ENCODE peak calls at places on chromosome 15, in six cellular contexts. Y is IMR-90, B is body of pancreas, N is GM12865, P is AG10803, I is thoracic aorta. F is an unnamed sample.

GRCh38 chr15:75751901-75752300 is 39.3 kb upstream of the CSPG4 start:
- DNase-seq in I (no peak), Y (no peak), N (no peak), B (no peak), P (no peak), F (no peak)

GRCh38 chr15:74129411-74130088 is 836 bp upstream of the ISLR2 start:
- DNase-seq in B (no peak), I (no peak), N (no peak), Y (no peak), P (no peak), F (no peak)

GRCh38 chr15:32994810-32995424 is 199.6 kb downstream of the FMN1 start:
- DNase-seq in B (no peak), Y (peak), I (no peak), N (peak), P (peak), F (peak)

GRCh38 chr15:74320358-74321247 is 46.8 kb downstream of the CYP11A1 start:
- DNase-seq in N (peak), B (peak), I (no peak), Y (peak), P (peak), F (peak)

GRCh38 chr15:63362196-63362595 is 19.4 kb downstream of the CA12 start:
- DNase-seq in I (no peak), B (peak), Y (no peak), N (no peak), P (no peak), F (no peak)

GRCh38 chr15:74208901-74209559 is 6.4 kb upstream of the STRA6 start:
- DNase-seq in P (peak), Y (peak), B (no peak), I (no peak), N (no peak), F (no peak)

GRCh38 chr15:94844533-94845390 is 613.4 kb downstream of the MCTP2 start:
- DNase-seq in P (peak), I (no peak), B (peak), N (no peak), Y (no peak), F (peak)

GRCh38 chr15:31442203-31443090 is 115.8 kb downstream of the KLF13 start:
- DNase-seq in I (no peak), Y (peak), N (peak), P (peak), B (no peak), F (peak)

GRCh38 chr15:58175955-58176354 is 37.8 kb downstream of the AQP9 start:
- DNase-seq in P (no peak), Y (no peak), B (no peak), N (no peak), I (no peak), F (no peak)

GRCh38 chr15:59176653-59177444 is 29.8 kb upstream of the LDHAL6B start:
- DNase-seq in N (no peak), I (no peak), Y (no peak), P (no peak), B (no peak), F (no peak)

GRCh38 chr15:93451822-93452221 is 362.8 kb upstream of the RGMA start:
- DNase-seq in P (no peak), B (no peak), N (no peak), I (no peak), Y (no peak), F (no peak)

GRCh38 chr15:67832031-67832551 is 6.8 kb downstream of the SKOR1 start:
- DNase-seq in Y (peak), B (no peak), P (peak), N (peak), I (no peak), F (peak)

GRCh38 chr15:37101634-37102314 is 1.4 kb upstream of the MEIS2 start:
- DNase-seq in P (peak), I (no peak), Y (peak), B (peak), N (peak), F (peak)

GRCh38 chr15:59290311-59291213 is 82.1 kb downstream of the MYO1E start:
- DNase-seq in N (peak), P (no peak), B (no peak), I (no peak), Y (no peak), F (no peak)

GRCh38 chr15:98896002-98896721 is 111.4 kb downstream of the PGPEP1L start:
- DNase-seq in I (no peak), B (no peak), N (no peak), Y (peak), P (peak), F (peak)

GRCh38 chr15:76337047-76337738 is 620 bp downstream of the ISL2 start:
- DNase-seq in P (peak), Y (peak), I (no peak), N (peak), B (no peak), F (peak)

GRCh38 chr15:60787737-60788513 is 309.0 kb upstream of the ICE2 start:
- DNase-seq in P (no peak), I (no peak), B (no peak), N (peak), Y (no peak), F (no peak)

GRCh38 chr15:62608369-62608768 is 434.2 kb upstream of the TPM1 start:
- DNase-seq in B (no peak), P (no peak), Y (no peak), N (no peak), I (no peak), F (no peak)

GRCh38 chr15:75705854-75706681 is 6.6 kb downstream of the CSPG4 start:
- DNase-seq in P (no peak), I (no peak), Y (no peak), N (no peak), B (no peak), F (no peak)

GRCh38 chr15:35293353-35294130 is 208.4 kb upstream of the NANOGP8 start:
- DNase-seq in N (peak), I (no peak), P (peak), B (no peak), Y (peak), F (peak)

GRCh38 chr15:45648521-45649200 is 13.8 kb downstream of the SQOR start:
- DNase-seq in I (no peak), N (no peak), P (peak), B (peak), Y (peak), F (peak)

GRCh38 chr15:38042707-38043445 is 108.4 kb downstream of the TMCO5A start:
- DNase-seq in N (no peak), P (no peak), Y (no peak), I (no peak), B (no peak), F (peak)

GRCh38 chr15:49215768-49216739 is 46.0 kb downstream of the GALK2 start:
- DNase-seq in Y (no peak), B (peak), I (no peak), N (peak), P (no peak), F (no peak)

GRCh38 chr15:29740692-29741311 is 81.5 kb downstream of the TJP1 start:
- DNase-seq in N (peak), P (no peak), I (no peak), Y (no peak), B (no peak), F (no peak)

GRCh38 chr15:37880009-37880834 is 54.2 kb upstream of the TMCO5A start:
- DNase-seq in B (peak), Y (peak), I (no peak), P (peak), N (peak), F (peak)

GRCh38 chr15:82790321-82790720 is 15.5 kb downstream of the FSD2 start:
- DNase-seq in N (no peak), Y (no peak), P (no peak), B (no peak), I (no peak), F (no peak)

GRCh38 chr15:99385865-99386264 is 134.6 kb downstream of the LRRC28 start:
- DNase-seq in B (no peak), P (peak), N (no peak), Y (peak), I (no peak), F (peak)

GRCh38 chr15:88218557-88219214 is 37.9 kb downstream of the NTRK3 start:
- DNase-seq in P (peak), Y (no peak), I (no peak), B (no peak), N (no peak), F (no peak)

GRCh38 chr15:99139276-99139675 is 34.4 kb downstream of the SYNM start:
- DNase-seq in P (no peak), N (no peak), I (no peak), B (no peak), Y (no peak), F (no peak)

GRCh38 chr15:67967871-67968423 is 86.2 kb upstream of the PIAS1 start:
- DNase-seq in I (peak), N (peak), B (peak), Y (peak), P (peak), F (peak)

GRCh38 chr15:64943512-64944225 is 32.0 kb downstream of the ANKDD1A start:
- DNase-seq in I (no peak), B (no peak), P (no peak), N (no peak), Y (no peak), F (no peak)

GRCh38 chr15:99507016-99507731 is 58.6 kb upstream of the MEF2A start:
- DNase-seq in Y (peak), B (peak), P (peak), N (peak), I (no peak), F (peak)

DNA sequence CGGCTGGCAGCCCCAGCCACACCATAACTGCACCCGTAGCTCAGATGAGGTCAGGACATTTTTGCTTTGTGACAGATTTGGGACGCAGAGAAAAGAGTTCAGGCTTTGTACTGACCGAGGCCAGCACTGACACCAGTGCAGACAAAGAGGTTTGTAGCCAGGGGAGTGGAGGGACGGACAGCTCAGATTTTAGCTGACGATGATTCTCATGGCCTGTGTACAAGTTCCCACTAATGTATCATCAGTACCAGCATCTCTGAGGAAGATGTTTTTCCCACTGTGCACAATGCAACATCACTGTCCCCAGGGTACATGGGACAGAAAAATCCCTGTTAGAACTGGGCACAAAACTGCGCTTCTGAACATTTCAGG is 112.7 kb downstream of the SLCO3A1 start:
- DNase-seq in I (no peak), B (no peak), N (no peak), Y (no peak), P (no peak), F (no peak)
- H3K4me3 ChIP-seq in I (peak), B (no peak), N (no peak), Y (no peak), P (no peak), F (no peak)

DNA sequence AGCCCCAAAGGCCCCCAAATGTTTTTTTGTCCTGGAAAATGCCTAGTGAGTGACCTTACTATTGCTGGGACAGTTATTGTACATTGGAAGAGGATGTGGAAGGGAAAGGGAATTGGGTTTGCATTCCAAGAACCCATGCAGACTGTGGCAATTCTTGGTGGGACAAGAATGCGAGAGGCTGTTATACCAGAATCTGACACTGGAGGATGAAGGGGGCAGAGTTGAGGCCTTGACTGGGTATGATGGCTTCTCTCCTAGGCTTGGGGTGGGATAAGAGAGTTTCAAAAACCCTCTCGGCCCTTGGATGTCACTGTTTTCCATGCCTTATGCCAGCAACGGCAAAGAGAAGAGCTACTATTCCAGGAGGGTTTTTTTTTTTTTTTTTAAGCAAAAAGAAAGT is 25.3 kb downstream of the IL16 start:
- DNase-seq in Y (no peak), I (no peak), B (no peak), N (no peak), P (no peak), F (no peak)
- TF ChIP-seq CTCF in Y (no peak), I (no peak), B (no peak), N (no peak), P (peak), F (no peak)

GRCh38 chr15:100597862-100598261 is 4.1 kb downstream of the LINS1 start:
- DNase-seq in Y (no peak), N (no peak), I (no peak), P (no peak), B (no peak), F (no peak)
- H3K4me3 ChIP-seq in Y (no peak), N (no peak), I (no peak), P (no peak), B (no peak), F (no peak)

DNA sequence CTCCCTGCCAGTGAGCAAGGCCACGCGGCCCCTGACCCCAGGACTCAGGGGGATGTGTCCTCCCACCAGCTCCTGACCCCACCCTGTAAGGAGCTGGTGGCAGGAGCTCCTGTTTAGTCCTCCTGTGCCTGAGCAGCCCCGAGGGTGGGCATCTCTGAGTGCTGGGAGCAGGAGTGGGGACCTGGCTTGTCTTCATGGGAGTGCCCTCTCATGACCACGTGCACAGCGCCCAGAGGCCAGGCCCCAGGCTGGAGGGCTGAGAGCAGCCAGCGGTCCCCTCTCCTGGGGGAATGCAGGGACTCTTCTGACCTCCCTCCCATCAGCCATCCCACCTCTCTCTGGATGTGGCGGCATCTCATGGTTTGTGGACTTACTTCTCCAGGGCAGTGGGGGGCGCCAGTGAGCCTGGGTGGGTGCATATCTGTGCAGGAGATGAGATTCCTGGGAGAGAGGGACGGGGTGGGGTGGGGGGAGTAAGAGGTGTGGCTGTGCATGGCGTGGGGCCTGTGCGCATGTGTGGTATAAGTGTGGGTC is 205.6 kb downstream of the TBC1D2B start:
- DNase-seq in B (no peak), I (no peak), P (no peak), Y (no peak), N (no peak), F (no peak)
- TF ChIP-seq CTCF in B (no peak), I (no peak), P (no peak), Y (no peak), N (peak), F (peak)

GRCh38 chr15:78061963-78062427 is 15.5 kb downstream of the TBC1D2B start:
- DNase-seq in B (no peak), I (no peak), Y (peak), N (peak), P (peak), F (peak)
- H3K4me3 ChIP-seq in B (no peak), I (peak), Y (peak), N (peak), P (peak), F (peak)

GRCh38 chr15:27097506-27097905 is 126.5 kb downstream of the GABRG3 start:
- DNase-seq in P (no peak), I (no peak), Y (no peak), B (no peak), N (no peak), F (no peak)
- TF ChIP-seq CTCF in P (no peak), I (no peak), Y (no peak), B (no peak), N (no peak), F (no peak)

GRCh38 chr15:55740981-55741591 is 1.9 kb downstream of the PRTG start:
- DNase-seq in I (no peak), N (no peak), B (no peak), Y (no peak), P (no peak), F (peak)
- H3K4me3 ChIP-seq in I (peak), N (no peak), B (no peak), Y (no peak), P (no peak), F (peak)

DNA sequence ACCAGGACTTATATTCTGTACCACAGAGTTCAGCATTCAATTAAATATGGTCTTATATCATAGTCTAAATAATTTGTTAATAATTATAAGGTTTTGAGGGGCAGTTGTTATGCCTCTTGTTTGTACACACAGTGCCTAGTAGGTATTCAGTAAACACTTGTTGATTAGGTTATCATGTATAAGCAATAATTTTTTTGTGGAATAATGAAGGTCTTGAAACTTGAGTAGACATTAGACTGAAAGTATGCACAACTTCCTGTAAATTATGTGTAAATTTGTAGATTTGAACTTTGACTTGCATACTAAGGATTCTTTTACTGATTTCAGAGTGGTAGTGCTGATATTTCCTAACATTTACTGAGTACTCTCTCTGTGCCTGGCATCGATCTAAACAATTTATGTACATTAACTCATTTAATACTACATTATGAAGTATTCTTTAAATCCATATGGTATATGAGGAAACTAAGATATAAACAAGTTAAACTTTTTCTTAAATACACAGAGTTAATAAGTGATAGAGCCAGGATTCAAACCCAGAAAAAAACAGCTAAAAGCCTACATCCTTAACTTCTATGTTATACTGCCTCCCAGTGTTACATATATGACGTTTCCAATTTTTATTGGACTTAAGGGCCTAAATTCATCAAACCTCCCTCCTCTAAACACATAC is 65.1 kb downstream of the GLCE start:
- DNase-seq in Y (peak), B (no peak), I (no peak), N (peak), P (peak), F (peak)
- TF ChIP-seq CTCF in Y (peak), B (peak), I (no peak), N (peak), P (peak), F (peak)

GRCh38 chr15:85563731-85564130 is 183.3 kb downstream of the AKAP13 start:
- DNase-seq in B (no peak), N (no peak), I (no peak), Y (no peak), P (no peak), F (no peak)

GRCh38 chr15:85564686-85565085 is 184.3 kb downstream of the AKAP13 start:
- DNase-seq in I (no peak), B (no peak), N (no peak), Y (no peak), P (no peak), F (peak)

GRCh38 chr15:85562824-85563223 is 182.4 kb downstream of the AKAP13 start:
- DNase-seq in P (no peak), Y (no peak), I (no peak), B (peak), N (no peak), F (no peak)

GRCh38 chr15:85559530-85559929 is 179.1 kb downstream of the AKAP13 start:
- DNase-seq in P (no peak), N (no peak), Y (no peak), I (no peak), B (no peak), F (no peak)

DNA sequence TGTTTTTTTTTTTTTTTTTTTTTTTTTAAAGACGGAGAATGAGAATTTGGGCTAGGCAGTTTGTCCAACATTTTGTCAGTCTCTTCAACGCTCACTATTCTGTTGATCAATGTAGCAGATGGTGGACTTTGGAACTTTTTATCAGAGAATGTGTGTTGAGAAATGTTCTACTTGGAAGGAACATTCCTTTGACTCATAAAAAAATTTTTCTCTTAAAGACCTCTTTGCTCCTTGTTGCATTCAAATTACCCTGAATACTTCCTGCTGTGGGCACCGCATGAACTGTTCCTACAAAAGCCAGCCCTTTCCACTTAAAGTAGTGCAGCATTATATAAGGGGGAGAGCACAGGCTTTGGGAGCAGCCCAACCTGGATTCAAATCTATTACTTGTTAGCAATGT is 182.9 kb downstream of the AKAP13 start:
- DNase-seq in P (peak), I (no peak), N (no peak), B (peak), Y (peak), F (peak)
- H3K4me3 ChIP-seq in P (no peak), I (no peak), N (no peak), B (no peak), Y (no peak), F (no peak)

DNA sequence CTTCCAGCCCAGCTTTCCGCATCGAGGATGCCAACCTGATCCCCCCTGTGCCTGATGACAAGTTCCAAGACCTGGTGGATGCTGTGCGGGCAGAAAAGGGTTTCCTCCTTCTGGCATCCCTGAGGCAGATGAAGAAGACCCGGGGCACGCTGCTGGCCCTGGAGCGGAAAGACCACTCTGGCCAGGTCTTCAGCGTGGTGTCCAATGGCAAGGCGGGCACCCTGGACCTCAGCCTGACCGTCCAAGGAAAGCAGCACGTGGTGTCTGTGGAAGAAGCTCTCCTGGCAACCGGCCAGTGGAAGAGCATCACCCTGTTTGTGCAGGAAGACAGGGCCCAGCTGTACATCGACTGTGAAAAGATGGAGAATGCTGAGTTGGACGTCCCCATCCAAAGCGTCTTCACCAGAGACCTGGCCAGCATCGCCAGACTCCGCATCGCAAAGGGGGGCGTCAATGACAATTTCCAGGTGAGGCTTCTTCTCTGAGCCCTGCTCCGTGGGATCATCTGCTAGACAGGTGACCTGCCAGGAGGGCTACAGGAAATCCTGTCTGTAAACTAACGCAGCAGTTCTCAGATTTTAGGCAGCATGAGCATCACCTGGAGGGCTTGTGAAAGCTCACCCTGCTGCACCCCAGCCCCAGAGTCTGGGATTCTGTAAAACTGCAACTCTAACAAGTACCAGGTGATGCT is 1.6 kb downstream of the THBS1 start:
- DNase-seq in I (no peak), P (peak), N (no peak), Y (peak), B (no peak), F (peak)
- TF ChIP-seq CTCF in I (no peak), P (no peak), N (no peak), Y (no peak), B (no peak), F (no peak)